ENCODE peak calls at places on chromosome 5, in four cellular contexts. E, L, Z and R are unnamed samples.

GRCh38 chr5:157657516-157657915 is 5.3 kb upstream of the SOX30 start:
- DNase-seq in E (no peak), L (no peak), Z (no peak), R (no peak)

GRCh38 chr5:119578937-119579336 is 50.4 kb upstream of the FAM170A start:
- DNase-seq in E (no peak), L (no peak), Z (no peak), R (no peak)

GRCh38 chr5:107855171-107855570 is 184.4 kb upstream of the EFNA5 start:
- DNase-seq in E (no peak), L (no peak), Z (no peak), R (no peak)

GRCh38 chr5:42718591-42718990 is 38.0 kb upstream of the CCDC152 start:
- DNase-seq in E (no peak), L (no peak), Z (no peak), R (no peak)

GRCh38 chr5:609506-609905 is 2.6 kb upstream of the CEP72 start:
- DNase-seq in E (no peak), L (no peak), Z (no peak), R (no peak)

GRCh38 chr5:40675396-40676133 is 4.2 kb upstream of the PTGER4 start:
- DNase-seq in E (no peak), L (no peak), Z (no peak), R (no peak)

GRCh38 chr5:33433303-33434255 is 7.2 kb upstream of the TARS1 start:
- DNase-seq in E (no peak), L (peak; percentile 30), Z (peak; percentile 31), R (no peak)

GRCh38 chr5:32520326-32520725 is 65.0 kb upstream of the SUB1 start:
- DNase-seq in E (no peak), L (no peak), Z (no peak), R (no peak)

GRCh38 chr5:43281840-43282658 is 31.2 kb downstream of the HMGCS1 start:
- DNase-seq in E (no peak), L (no peak), Z (no peak), R (no peak)

GRCh38 chr5:131242728-131243255 is 21.1 kb upstream of the CDC42SE2 start:
- DNase-seq in E (no peak), L (no peak), Z (no peak), R (no peak)

GRCh38 chr5:120517607-120518252 is 53.6 kb downstream of the PRR16 start:
- DNase-seq in E (no peak), L (no peak), Z (no peak), R (no peak)

GRCh38 chr5:68418230-68418629 is 202.7 kb downstream of the PIK3R1 start:
- DNase-seq in E (no peak), L (no peak), Z (no peak), R (no peak)

GRCh38 chr5:69432412-69433206 is 17.7 kb downstream of the MARVELD2 start:
- DNase-seq in E (no peak), L (no peak), Z (no peak), R (no peak)

GRCh38 chr5:150109921-150110320 is 23.6 kb upstream of the CSF1R start:
- DNase-seq in E (no peak), L (no peak), Z (no peak), R (no peak)

GRCh38 chr5:132182366-132183040 is 45.1 kb downstream of the P4HA2 start:
- DNase-seq in E (no peak), L (no peak), Z (no peak), R (no peak)

GRCh38 chr5:147643142-147643541 is 133.3 kb upstream of the DPYSL3 start:
- DNase-seq in E (no peak), L (no peak), Z (no peak), R (no peak)

GRCh38 chr5:72949481-72949880 is 6.4 kb upstream of the FCHO2 start:
- DNase-seq in E (no peak), L (no peak), Z (no peak), R (no peak)
- TF ChIP-seq CTCF in E (no peak), L (no peak), Z (no peak), R (no peak)

GRCh38 chr5:77846422-77847128 is 70.4 kb upstream of the TBCA start:
- DNase-seq in E (no peak), L (no peak), Z (no peak), R (no peak)

GRCh38 chr5:77845273-77845646 is 69.1 kb upstream of the TBCA start:
- DNase-seq in E (no peak), L (no peak), Z (no peak), R (no peak)

GRCh38 chr5:77843570-77844407 is 67.7 kb upstream of the TBCA start:
- DNase-seq in E (no peak), L (no peak), Z (no peak), R (no peak)

GRCh38 chr5:77842247-77842646 is 66.1 kb upstream of the TBCA start:
- DNase-seq in E (no peak), L (no peak), Z (no peak), R (no peak)

GRCh38 chr5:77844408-77845272 is 68.5 kb upstream of the TBCA start:
- DNase-seq in E (no peak), L (no peak), Z (no peak), R (no peak)
- TF ChIP-seq CTCF in E (no peak), L (no peak), Z (no peak), R (peak; percentile 15)

GRCh38 chr5:179825655-179826182 is 5.0 kb downstream of the SQSTM1 start:
- DNase-seq in E (no peak), L (peak; percentile 77), Z (no peak), R (no peak)
- TF ChIP-seq CTCF in E (no peak), L (peak; percentile 21), Z (no peak), R (no peak)

DNA sequence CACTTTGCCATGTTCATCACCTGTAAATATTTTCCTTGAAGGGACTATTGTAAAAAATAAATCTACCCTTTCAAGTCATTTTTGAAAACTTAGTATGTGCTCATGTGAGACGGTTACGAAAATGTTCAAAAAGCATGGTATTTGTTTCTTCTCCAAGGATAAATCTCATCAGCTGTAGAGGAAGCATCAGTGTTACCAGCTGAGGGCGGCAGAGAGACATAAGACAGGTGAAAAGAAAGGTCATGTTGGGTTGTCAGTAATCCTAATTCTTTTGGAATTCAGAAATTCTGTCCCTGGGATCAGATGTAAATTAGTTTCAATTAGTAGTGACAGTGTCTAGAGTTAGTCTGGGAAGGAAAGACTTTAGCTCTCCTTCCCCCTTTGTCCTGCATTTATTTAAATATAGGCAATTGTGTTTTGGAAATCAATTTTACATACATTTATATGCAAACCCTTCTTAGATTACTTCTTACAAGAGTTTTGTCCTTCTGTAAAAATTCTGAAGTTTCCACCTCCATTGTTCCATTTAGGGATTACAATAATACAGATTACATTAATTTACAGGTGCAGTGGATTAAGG is 791.9 kb upstream of the CDH6 start:
- DNase-seq in E (no peak), L (peak; percentile 9), Z (peak; percentile 37), R (no peak)
- TF ChIP-seq CTCF in E (no peak), L (peak; percentile 24), Z (peak; percentile 68), R (peak; percentile 42)

GRCh38 chr5:171858303-171858702 is 72.7 kb downstream of the SMIM23 start:
- DNase-seq in E (no peak), L (no peak), Z (no peak), R (no peak)
- TF ChIP-seq CTCF in E (peak; percentile 18), L (peak; percentile 33), Z (peak; percentile 31), R (peak; percentile 42)

GRCh38 chr5:76384189-76384588 is 18.9 kb upstream of the IQGAP2 start:
- DNase-seq in E (no peak), L (no peak), Z (no peak), R (no peak)
- TF ChIP-seq CTCF in E (no peak), L (no peak), Z (no peak), R (no peak)

DNA sequence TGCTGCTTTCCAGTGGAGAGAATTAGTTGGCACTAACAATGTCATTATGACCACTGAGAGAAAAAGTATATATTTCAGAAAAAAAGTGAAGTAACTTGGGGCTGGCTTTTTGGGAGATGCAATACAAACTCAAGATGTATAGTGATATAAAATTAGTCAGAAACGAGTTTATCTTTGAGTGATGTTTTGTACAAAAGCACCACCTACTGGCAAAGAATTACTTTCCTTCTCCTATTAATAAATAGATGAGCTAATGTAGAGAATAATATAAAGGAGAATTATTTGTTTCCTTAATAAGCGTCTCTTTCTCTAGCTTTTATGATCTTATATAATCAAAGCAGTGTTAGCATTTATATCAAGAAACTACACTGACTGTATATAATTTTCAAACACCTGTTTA is 158.8 kb downstream of the MEF2C start:
- DNase-seq in E (no peak), L (no peak), Z (no peak), R (no peak)
- TF ChIP-seq CTCF in E (no peak), L (no peak), Z (peak; percentile 25), R (no peak)

DNA sequence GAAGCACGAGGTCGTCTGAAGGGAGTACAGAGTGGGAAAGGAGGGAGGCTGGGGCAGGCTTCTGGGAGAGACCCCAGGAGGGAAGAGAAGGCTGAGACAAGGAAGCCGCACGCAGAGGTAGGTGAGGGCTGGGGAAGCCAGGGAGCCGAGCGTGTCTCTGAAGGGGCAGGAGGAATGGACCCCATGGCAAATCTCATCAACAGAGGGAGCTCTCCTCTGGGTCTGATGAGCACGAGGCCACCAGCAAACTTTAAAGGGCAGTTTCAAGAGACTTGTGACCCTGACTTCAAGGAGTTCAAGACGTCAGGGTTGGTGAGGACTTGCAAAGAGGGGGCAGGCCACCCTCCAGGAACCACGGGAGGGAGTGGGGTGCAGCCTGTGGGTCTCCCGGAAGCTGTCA is 326.2 kb upstream of the IRX2 start:
- DNase-seq in E (no peak), L (no peak), Z (no peak), R (no peak)
- TF ChIP-seq CTCF in E (no peak), L (no peak), Z (no peak), R (no peak)

GRCh38 chr5:54769072-54769471 is 216.3 kb downstream of the ESM1 start:
- DNase-seq in E (no peak), L (no peak), Z (no peak), R (no peak)
- TF ChIP-seq CTCF in E (no peak), L (no peak), Z (peak; percentile 22), R (no peak)

DNA sequence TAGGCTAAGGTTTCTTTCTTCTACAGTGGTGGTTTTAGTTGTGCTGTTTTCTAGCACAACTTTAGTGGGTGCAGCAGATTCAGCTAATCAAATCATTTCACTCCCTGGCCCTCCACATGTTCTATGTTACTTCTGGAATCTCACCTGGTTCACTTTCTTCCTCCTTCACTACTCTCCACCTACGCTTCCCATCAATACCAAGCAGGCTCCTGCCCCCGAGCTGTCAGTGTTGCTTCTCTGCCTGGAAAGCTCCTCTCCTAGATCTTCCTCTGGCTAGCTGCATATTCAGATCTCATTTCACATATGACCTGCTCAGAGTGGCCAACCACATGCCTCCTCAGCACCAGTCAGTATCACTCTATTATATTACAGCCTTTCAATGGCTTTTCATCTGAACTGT is 19.6 kb upstream of the GABRB2 start:
- DNase-seq in E (no peak), L (no peak), Z (no peak), R (no peak)
- TF ChIP-seq CTCF in E (no peak), L (no peak), Z (no peak), R (no peak)